ENCODE peak calls at places on chromosomes 6 and 20, in four cellular contexts. H, R, S and L are unnamed samples.

GRCh38 chr6:136604328-136604825 is 54.2 kb upstream of the MAP7 start:
- DNase-seq in S (no peak), H (no peak), R (no peak), L (no peak)

GRCh38 chr6:22024973-22025467 is 271.8 kb downstream of the PRL start:
- DNase-seq in R (no peak), H (peak), S (peak), L (no peak)

GRCh38 chr20:34124469-34125249 is 12.6 kb upstream of the EIF2S2 start:
- DNase-seq in H (no peak), R (no peak), S (no peak), L (no peak)

GRCh38 chr6:157912326-157912725 is 69.3 kb upstream of the SYNJ2 start:
- DNase-seq in S (no peak), H (no peak), R (no peak), L (no peak)

GRCh38 chr6:130912451-130912850 is 85.2 kb downstream of the SMLR1 start:
- DNase-seq in R (no peak), S (no peak), H (no peak), L (no peak)

GRCh38 chr6:152423216-152424103 is 213.7 kb downstream of the SYNE1 start:
- DNase-seq in H (no peak), S (no peak), R (no peak), L (no peak)

GRCh38 chr6:30295844-30296243 is 30.9 kb upstream of the TRIM39 start:
- DNase-seq in R (no peak), H (no peak), S (no peak), L (no peak)

GRCh38 chr6:89941031-89941775 is 46.9 kb downstream of the GJA10 start:
- DNase-seq in H (no peak), S (no peak), R (peak), L (no peak)

GRCh38 chr6:65979120-65979519 is 272.1 kb upstream of the EYS start:
- DNase-seq in S (no peak), R (no peak), H (no peak), L (no peak)

GRCh38 chr6:169577974-169578373 is 123.9 kb downstream of the WDR27 start:
- DNase-seq in R (no peak), S (no peak), H (no peak), L (no peak)

GRCh38 chr6:129498950-129499870 is 210.8 kb downstream of the ARHGAP18 start:
- DNase-seq in H (no peak), S (peak), R (peak), L (no peak)

GRCh38 chr6:132933085-132933484 is 118.7 kb downstream of the RPS12 start:
- DNase-seq in H (no peak), S (no peak), R (no peak), L (no peak)

GRCh38 chr6:107444277-107444676 is 15.1 kb downstream of the PDSS2 start:
- DNase-seq in H (no peak), S (no peak), R (no peak), L (no peak)

GRCh38 chr6:160139420-160139851 is 17.8 kb downstream of the SLC22A1 start:
- DNase-seq in S (no peak), R (no peak), H (no peak), L (no peak)

GRCh38 chr6:161487694-161488093 is 213.8 kb upstream of the AGPAT4 start:
- DNase-seq in H (no peak), R (no peak), S (no peak), L (no peak)
- TF ChIP-seq CREB1 in H (no peak), R (no peak), S (no peak), L (no peak)

DNA sequence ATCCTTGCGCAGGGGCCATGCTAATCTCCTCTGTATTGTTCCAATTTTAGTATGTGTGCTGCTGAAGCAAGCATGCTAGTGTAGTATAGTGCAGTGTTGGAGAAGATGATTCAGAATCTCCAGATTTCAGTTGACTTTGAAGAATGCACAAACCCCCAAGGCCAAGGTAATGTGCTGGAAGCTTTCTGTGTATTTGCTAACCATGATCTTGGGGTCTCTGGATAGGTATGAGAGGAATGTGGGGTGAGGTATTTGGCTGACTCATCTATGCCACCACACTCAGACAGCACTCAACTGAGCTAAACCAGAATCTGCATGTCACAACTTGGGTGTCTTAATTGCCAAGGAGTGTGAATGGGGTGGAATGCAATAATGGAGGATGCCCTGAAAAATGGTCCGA is 42.7 kb upstream of the DEK start:
- DNase-seq in S (no peak), R (no peak), H (no peak), L (no peak)
- TF ChIP-seq NR2C2 in S (no peak), R (no peak), H (no peak), L (no peak)

GRCh38 chr20:58699246-58700107 is 6.9 kb downstream of the NPEPL1 start:
- DNase-seq in R (no peak), S (no peak), H (no peak), L (peak)
- TF ChIP-seq CREB1 in R (no peak), S (no peak), H (no peak), L (no peak)

GRCh38 chr6:36897629-36898028 is 11.9 kb downstream of the C6orf89 start:
- DNase-seq in R (peak), H (no peak), S (no peak), L (peak)
- TF ChIP-seq NR2C2 in R (no peak), H (no peak), S (no peak), L (no peak)

GRCh38 chr20:17568972-17569471 is 853 bp upstream of the DSTN start:
- DNase-seq in R (peak), S (peak), H (no peak), L (peak)
- TF ChIP-seq CREB1 in R (no peak), S (no peak), H (no peak), L (no peak)

DNA sequence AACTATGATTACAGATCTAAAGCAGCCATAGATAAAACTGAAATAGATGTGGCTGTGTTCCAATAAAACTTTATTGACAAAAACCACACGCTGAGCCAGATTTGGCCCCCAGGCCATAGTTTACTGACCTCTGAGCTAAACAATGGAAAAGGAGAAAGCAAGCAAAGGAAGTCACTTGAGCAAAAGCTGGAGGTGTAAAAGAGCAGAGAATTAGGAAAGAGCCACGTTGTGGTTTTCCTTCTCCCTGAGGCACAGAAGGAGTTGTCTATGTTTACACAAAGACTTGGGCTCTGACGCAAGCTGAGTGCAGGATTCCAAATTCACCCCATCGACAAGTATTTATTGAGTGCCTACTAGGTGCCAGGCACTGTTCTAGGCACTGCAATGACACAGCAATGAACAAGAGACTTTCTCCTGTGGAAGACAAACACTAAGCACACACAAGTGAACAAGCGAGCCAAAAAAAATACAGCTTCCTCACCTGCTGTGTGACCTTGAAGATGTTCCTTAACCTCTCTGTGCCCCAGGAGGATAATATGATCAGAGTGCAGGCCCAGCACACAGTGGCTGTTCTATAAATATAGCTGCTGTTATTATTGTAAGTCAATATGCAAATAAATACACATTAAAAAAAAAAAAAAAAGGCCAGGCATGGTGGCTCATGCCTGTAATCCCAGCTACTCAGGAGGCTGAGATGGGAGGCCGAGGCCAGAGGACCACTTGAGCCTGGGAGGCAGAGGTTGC is 75.4 kb upstream of the PTPN1 start:
- DNase-seq in S (no peak), R (peak), H (no peak), L (no peak)
- TF ChIP-seq NR2C2 in S (no peak), R (peak), H (no peak), L (no peak)

DNA sequence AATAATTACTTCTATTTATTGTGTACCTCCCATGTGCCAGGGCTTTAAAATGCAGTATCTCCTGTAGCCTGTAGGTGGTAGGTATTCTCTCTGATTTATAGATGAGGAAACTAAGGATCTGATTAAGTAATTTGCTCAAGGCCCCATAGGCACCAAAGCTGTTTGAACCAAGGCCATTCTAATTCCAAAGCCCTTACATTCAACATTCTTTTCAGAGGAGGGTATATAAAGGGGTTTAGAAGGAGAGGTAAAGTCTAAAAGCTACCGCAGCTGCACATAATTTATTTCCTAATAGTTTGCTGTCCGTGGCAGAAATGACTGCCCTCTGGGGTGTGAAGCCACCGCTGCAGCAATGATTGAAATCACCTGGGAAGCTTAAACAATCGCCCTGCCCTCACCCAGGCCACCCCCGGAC is 95.0 kb upstream of the FAM8A1 start:
- DNase-seq in R (peak), H (no peak), S (no peak), L (no peak)
- TF ChIP-seq CREB1 in R (no peak), H (no peak), S (no peak), L (no peak)

GRCh38 chr6:166957087-166957804 is 896 bp upstream of the RNASET2 start:
- DNase-seq in S (peak), H (no peak), R (peak), L (peak)
- TF ChIP-seq NR2C2 in S (no peak), H (no peak), R (no peak), L (no peak)

DNA sequence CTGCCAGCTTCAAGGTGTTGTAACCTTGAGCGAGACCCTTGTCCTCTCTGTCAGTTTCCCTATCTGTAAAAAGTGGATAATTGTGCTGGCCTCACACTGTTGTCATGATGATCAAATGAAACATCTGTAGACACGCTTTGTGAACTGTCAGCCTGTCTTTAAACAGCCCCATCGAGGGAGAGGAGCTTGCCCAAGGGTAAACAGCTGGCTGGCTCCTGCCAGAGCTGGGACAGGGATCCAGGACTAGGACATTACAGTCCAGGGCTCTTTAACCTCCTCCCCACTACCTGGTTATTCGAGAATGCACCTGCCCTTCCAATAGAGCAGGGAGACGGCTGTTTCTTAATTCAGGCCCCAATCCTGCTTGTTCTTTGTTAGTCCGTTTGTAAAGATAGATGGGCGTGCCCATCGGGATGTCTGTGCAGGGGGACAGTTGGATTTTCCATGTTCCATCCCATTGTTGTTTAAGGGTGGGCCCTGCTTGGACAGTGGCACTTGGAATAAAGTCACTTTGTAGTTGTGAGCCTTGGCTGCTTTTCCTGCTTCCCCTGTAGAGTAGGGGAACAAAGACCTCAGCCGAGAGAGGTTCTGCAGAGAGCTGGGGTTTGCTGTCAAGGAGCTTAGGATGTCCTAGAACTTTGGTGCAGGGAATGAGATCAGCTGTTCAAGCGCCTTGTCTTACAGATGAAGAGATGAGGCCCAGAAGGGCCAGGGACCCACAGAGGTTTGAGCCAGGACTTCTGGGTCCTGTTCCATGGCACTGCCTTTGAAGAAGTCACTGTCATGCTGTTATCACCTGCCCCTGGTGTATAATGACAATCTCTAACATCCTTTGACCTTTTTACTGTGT is 77.9 kb upstream of the MYL9 start:
- DNase-seq in S (no peak), R (no peak), H (no peak), L (no peak)
- TF ChIP-seq CREB1 in S (no peak), R (no peak), H (no peak), L (no peak)

GRCh38 chr6:140660295-140660694 is 1285.8 kb upstream of the CITED2 start:
- DNase-seq in R (no peak), H (no peak), S (no peak), L (no peak)

GRCh38 chr6:140663772-140664171 is 1289.3 kb upstream of the CITED2 start:
- DNase-seq in H (no peak), R (no peak), S (no peak), L (no peak)

GRCh38 chr6:140663094-140663493 is 1288.6 kb upstream of the CITED2 start:
- DNase-seq in S (no peak), H (no peak), R (no peak), L (no peak)

GRCh38 chr6:140661691-140662090 is 1287.2 kb upstream of the CITED2 start:
- DNase-seq in R (no peak), H (no peak), S (no peak), L (no peak)
- TF ChIP-seq NR2C2 in R (no peak), H (no peak), S (no peak), L (no peak)